ENCODE peak calls at places on chromosomes 13 and 19, in nine cellular contexts. R, X, P, O, L, A, B, I and Y are unnamed samples.

GRCh38 chr19:50851620-50852019 is 3.1 kb upstream of the KLK3 start:
- DNase-seq in A (no peak), R (no peak), L (no peak), B (no peak), I (no peak), X (no peak), O (no peak), P (no peak), Y (no peak)

GRCh38 chr13:107480130-107480529 is 735.2 kb downstream of the LIG4 start:
- DNase-seq in I (no peak), R (peak), X (no peak), P (no peak), O (no peak), L (no peak), B (no peak), A (no peak), Y (no peak)

GRCh38 chr19:57171551-57172081 is 4.3 kb upstream of the DUXA start:
- DNase-seq in L (no peak), O (no peak), A (peak), R (peak), I (no peak), X (peak), B (no peak), P (no peak), Y (peak)

GRCh38 chr19:2201473-2202148 is 34.5 kb downstream of the PLEKHJ1 start:
- DNase-seq in R (no peak), L (no peak), B (no peak), P (no peak), I (no peak), X (no peak), A (no peak), O (no peak), Y (peak)

GRCh38 chr13:113836917-113837553 is 26.8 kb downstream of the GAS6 start:
- DNase-seq in A (peak), R (peak), O (no peak), I (no peak), B (peak), P (no peak), X (peak), L (peak), Y (peak)

GRCh38 chr13:37068962-37069361 is 9.5 kb upstream of the SUPT20H start:
- DNase-seq in R (peak), X (peak), P (no peak), O (no peak), I (no peak), L (peak), A (no peak), B (no peak), Y (no peak)

GRCh38 chr13:113509989-113510388 is 19.5 kb upstream of the DCUN1D2 start:
- DNase-seq in I (no peak), L (no peak), B (no peak), P (no peak), A (no peak), X (no peak), O (no peak), R (no peak), Y (no peak)

GRCh38 chr19:33298146-33298911 is 4.0 kb downstream of the CEBPA start:
- DNase-seq in A (no peak), X (no peak), I (no peak), L (no peak), P (no peak), R (no peak), B (no peak), O (no peak), Y (peak)

GRCh38 chr19:39160889-39161672 is 35.5 kb downstream of the PAK4 start:
- DNase-seq in R (peak), X (peak), P (no peak), I (no peak), O (no peak), A (no peak), L (no peak), B (no peak), Y (peak)

GRCh38 chr19:48445256-48445605 is 552 bp upstream of the GRWD1 start:
- DNase-seq in R (peak), O (peak), A (peak), P (no peak), X (peak), B (peak), L (peak), I (no peak), Y (peak)

GRCh38 chr19:18392417-18392816 is 5.0 kb downstream of the LRRC25 start:
- DNase-seq in O (no peak), L (no peak), I (no peak), A (no peak), X (peak), B (no peak), P (no peak), R (no peak), Y (no peak)

GRCh38 chr19:2449019-2449418 is 7.7 kb downstream of the LMNB2 start:
- DNase-seq in L (no peak), A (no peak), I (no peak), B (no peak), O (no peak), X (no peak), P (no peak), R (peak), Y (no peak)

GRCh38 chr19:9431475-9431874 is 3.9 kb downstream of the ZNF266 start:
- DNase-seq in O (no peak), L (no peak), B (peak), I (no peak), P (no peak), A (peak), X (no peak), R (peak), Y (no peak)

GRCh38 chr19:40280608-40281221 is 4.4 kb downstream of the AKT2 start:
- DNase-seq in R (no peak), O (no peak), I (no peak), L (no peak), P (no peak), B (no peak), A (peak), X (no peak), Y (peak)

GRCh38 chr13:20703785-20704458 is 423 bp downstream of the IL17D start:
- DNase-seq in R (peak), P (peak), I (no peak), X (peak), O (no peak), B (peak), L (peak), A (peak), Y (peak)